ENCODE peak calls at places on chromosomes 13 and 19, in four cellular contexts. M, P, F and K are unnamed samples.
A peak's percentile ranks its signal among the peaks of the same experiment; 100 is the strongest.

GRCh38 chr13:22940736-22941135 is 240.0 kb upstream of the SGCG start:
- DNase-seq in M (no peak), P (no peak), F (no peak), K (no peak)

GRCh38 chr13:35920816-35921215 is 210.4 kb downstream of the DCLK1 start:
- DNase-seq in M (no peak), P (no peak), F (no peak), K (peak; percentile 81)

GRCh38 chr19:52889931-52890330 is 7.5 kb downstream of the ZNF320 start:
- DNase-seq in M (no peak), P (no peak), F (no peak), K (peak; percentile 29)

GRCh38 chr13:95480131-95480545 is 72.4 kb upstream of the CLDN10 start:
- DNase-seq in M (no peak), P (no peak), F (no peak), K (no peak)

GRCh38 chr13:47168086-47168485 is 271.2 kb upstream of the HTR2A start:
- DNase-seq in M (no peak), P (no peak), F (peak; percentile 92), K (no peak)

GRCh38 chr13:53201454-53202225 is 173.0 kb downstream of the OLFM4 start:
- DNase-seq in M (peak; percentile 75), P (peak; percentile 77), F (no peak), K (peak; percentile 87)

GRCh38 chr13:77511552-77511951 is 24.0 kb upstream of the SCEL start:
- DNase-seq in M (no peak), P (no peak), F (no peak), K (no peak)

GRCh38 chr19:14073232-14073924 is 792 bp downstream of the MISP3 start:
- DNase-seq in M (peak; percentile 73), P (peak; percentile 92), F (peak; percentile 82), K (peak; percentile 87)

GRCh38 chr13:64591981-64592380 is 2638.2 kb downstream of the PCDH9 start:
- DNase-seq in M (no peak), P (no peak), F (peak; percentile 61), K (no peak)

GRCh38 chr13:62280590-62280989 is 864.9 kb upstream of the PCDH20 start:
- DNase-seq in M (no peak), P (no peak), F (no peak), K (no peak)

GRCh38 chr19:51531349-51532315 is at the start of gene SIGLEC6:
- DNase-seq in M (no peak), P (no peak), F (no peak), K (peak; percentile 53)

GRCh38 chr13:90197722-90198121 is 1149.8 kb upstream of the MIR17HG start:
- DNase-seq in M (no peak), P (no peak), F (no peak), K (no peak)

GRCh38 chr13:98141091-98141490 is 1.8 kb upstream of the FARP1 start:
- DNase-seq in M (no peak), P (no peak), F (no peak), K (no peak)

GRCh38 chr19:35397064-35397463 is 26.2 kb downstream of the GPR42 start:
- DNase-seq in M (no peak), P (no peak), F (no peak), K (no peak)

GRCh38 chr19:18634612-18635290 is 2.1 kb upstream of the KLHL26 start:
- DNase-seq in M (no peak), P (no peak), F (peak; percentile 37), K (no peak)

GRCh38 chr13:59906413-59907027 is 257.2 kb downstream of the DIAPH3 start:
- DNase-seq in M (no peak), P (peak; percentile 33), F (peak; percentile 58), K (no peak)

GRCh38 chr19:46609511-46610412 is 8.6 kb downstream of the CALM3 start:
- DNase-seq in M (no peak), P (no peak), F (no peak), K (peak; percentile 38)

GRCh38 chr19:39324242-39324842 is 3.7 kb upstream of the LRFN1 start:
- DNase-seq in M (no peak), P (no peak), F (no peak), K (no peak)

GRCh38 chr13:97953376-97953970 is at the start of gene IPO5:
- DNase-seq in M (no peak), P (no peak), F (peak; percentile 73), K (no peak)

GRCh38 chr19:46383171-46383815 is 30.1 kb downstream of the CCDC8 start:
- DNase-seq in M (peak; percentile 20), P (no peak), F (no peak), K (peak; percentile 22)

GRCh38 chr13:80498433-80498832 is 157.5 kb upstream of the SPRY2 start:
- DNase-seq in M (no peak), P (no peak), F (no peak), K (no peak)

GRCh38 chr19:2482354-2483038 is 6.6 kb downstream of the GADD45B start:
- DNase-seq in M (no peak), P (no peak), F (no peak), K (no peak)

GRCh38 chr19:11964858-11965645 is at the start of gene ZNF763:
- DNase-seq in M (peak; percentile 97), P (peak; percentile 98), F (peak; percentile 75), K (peak; percentile 98)

GRCh38 chr19:46608178-46608577 is 7.0 kb downstream of the CALM3 start:
- DNase-seq in M (no peak), P (no peak), F (no peak), K (peak; percentile 18)

GRCh38 chr19:8395621-8396082 is 5.5 kb downstream of the RAB11B start:
- DNase-seq in M (peak; percentile 21), P (no peak), F (no peak), K (no peak)
- H3K4me1 ChIP-seq in M (no peaks in the 10 kb centered on the region), P (no peaks in the 10 kb centered on the region), F (peaks cover 18% of the 10 kb centered on the region), K (peaks cover 11% of the 10 kb centered on the region)

DNA sequence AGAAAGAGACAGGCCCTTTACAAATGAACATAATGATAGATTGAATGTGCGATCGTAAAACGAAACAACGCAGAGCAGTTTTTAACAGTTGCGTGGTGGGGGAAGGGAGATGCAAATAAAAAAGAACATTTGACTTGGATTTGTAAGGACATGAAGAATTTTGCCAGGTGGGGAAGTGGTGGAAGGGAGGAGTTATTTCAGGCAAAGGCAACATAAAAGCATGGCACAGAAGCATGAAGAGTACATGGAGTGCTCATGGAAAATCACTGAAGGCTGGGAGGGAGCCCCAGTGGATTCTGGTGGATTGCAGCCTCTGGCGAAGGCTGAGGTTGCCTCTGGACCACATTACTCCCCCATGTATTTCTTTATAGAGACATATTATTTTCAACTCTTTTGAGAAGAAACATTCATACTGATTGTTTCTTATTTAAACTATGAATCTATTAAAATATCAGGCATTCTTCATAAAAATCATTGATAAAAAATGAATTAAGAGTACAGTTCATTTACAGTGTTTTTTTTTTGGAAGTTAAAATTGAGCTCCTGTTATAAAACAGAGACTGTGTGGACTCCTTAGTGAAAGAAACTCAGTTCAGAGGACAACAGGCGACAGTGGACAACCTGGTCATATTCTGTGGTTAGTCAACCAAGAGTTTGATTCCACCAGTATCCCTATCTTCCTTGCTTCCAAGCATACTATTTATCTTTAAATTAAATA is 57.5 kb downstream of the STARD13 start:
- DNase-seq in M (no peak), P (no peak), F (no peak), K (no peak)
- H3K9ac ChIP-seq in M (no peak overlapping the region), P (no peak overlapping the region), F (peak overlapping the region; percentile 41), K (no peak overlapping the region)

DNA sequence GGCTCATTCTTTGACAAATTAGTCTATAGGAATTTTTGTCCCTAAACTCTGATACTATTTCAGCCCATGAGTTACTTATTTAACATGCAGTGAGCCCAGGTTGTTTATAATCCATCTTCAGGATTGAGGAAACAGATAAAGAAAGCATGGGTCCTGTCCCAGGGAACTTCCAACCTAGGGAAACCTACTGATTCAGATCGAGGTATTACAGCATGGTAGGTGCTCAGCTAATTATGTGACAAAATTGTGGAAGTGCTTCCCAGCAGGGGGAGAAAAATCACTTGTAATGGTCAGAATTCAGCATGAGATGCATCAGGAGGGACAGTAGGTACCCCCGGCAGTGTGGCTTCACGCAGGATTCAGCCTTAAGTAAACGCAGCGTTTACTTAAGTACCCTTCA is 171.3 kb downstream of the NUFIP1 start:
- DNase-seq in M (no peak), P (no peak), F (no peak), K (no peak)
- H3K4me1 ChIP-seq in M (peaks cover 20% of the 10 kb centered on the region), P (peaks cover 4% of the 10 kb centered on the region), F (peaks cover 26% of the 10 kb centered on the region), K (no peaks in the 10 kb centered on the region)

DNA sequence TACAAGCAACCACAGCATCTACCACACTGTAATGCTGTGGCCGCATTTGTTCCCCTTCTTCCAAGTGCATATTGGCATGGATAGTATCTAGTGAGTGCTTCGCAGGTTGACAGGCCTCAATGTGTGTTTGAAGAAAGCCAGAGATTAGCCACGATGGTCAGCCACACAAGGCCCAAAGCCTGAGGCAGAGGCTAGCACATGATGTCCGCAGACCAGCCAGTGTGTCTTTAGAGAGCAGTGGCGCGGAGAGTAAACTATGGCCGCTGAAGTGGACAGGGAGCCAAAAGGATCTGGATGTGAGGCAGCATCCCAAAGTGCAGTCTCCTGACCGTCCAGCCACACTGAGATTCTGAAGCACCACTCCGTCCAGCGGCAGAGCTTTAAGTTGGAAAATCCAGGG is 36.0 kb downstream of the BRD4 start:
- DNase-seq in M (no peak), P (no peak), F (no peak), K (no peak)
- H3K9ac ChIP-seq in M (no peak overlapping the region), P (no peak overlapping the region), F (no peak overlapping the region), K (no peak overlapping the region)

DNA sequence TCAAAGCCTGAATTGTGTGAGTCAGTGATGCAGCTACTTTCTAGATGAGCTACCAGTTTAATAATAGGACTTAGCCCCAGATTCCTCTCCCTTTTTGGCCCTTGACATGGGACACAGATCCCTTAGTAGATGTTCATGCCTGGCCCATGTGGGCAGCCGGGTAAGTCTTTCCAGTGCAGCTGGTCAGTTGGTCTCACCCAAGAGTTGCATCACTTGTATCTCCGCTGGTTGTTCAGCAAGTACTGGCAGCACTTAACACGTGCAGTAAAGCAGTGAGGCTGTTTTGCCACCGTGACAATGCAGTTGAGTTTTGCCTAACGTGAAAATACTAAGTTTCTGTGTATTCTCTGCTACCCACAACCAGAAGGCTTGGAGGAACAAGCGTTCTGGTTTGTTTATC is 50.1 kb downstream of the ARHGEF7 start:
- DNase-seq in M (no peak), P (no peak), F (no peak), K (no peak)
- H3K4me1 ChIP-seq in M (no peaks in the 10 kb centered on the region), P (no peaks in the 10 kb centered on the region), F (peaks cover 5% of the 10 kb centered on the region), K (no peaks in the 10 kb centered on the region)

DNA sequence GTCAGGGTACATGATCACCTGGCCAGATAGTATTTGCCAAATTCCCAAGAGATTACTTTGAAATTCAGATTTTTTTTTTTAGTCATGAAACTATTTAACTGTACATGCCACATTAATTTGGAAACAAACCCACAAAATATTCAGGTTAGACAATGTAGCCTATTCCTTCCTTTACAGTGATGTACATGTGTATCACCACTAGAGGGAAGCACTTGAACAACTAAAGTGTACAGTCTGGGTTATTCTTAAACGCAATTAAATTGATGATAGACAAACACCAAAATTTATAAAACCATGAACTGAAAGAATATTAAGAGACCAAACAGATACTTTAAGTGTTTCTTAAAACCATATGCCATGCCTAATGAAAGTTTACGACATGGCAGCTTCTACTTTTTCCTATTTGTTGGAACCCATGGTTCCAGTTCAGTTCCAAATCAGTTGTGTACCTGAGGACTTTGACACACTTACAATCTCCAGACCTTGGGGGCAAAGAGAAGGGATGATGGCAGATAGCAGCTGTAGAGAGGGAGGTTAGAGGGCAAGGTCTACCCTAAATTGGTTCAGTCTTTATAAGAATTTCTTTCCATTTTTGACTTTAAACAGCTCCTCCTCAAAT is 52.8 kb downstream of the TNFSF13B start:
- DNase-seq in M (no peak), P (peak; percentile 64), F (peak; percentile 52), K (no peak)
- H3K9ac ChIP-seq in M (no peak overlapping the region), P (no peak overlapping the region), F (no peak overlapping the region), K (no peak overlapping the region)

GRCh38 chr19:49468199-49468598 is 5.8 kb upstream of the FLT3LG start:
- DNase-seq in M (peak; percentile 58), P (no peak), F (no peak), K (no peak)
- H3K4me1 ChIP-seq in M (no peaks in the 10 kb centered on the region), P (peaks cover 7% of the 10 kb centered on the region), F (peaks cover 2% of the 10 kb centered on the region), K (no peaks in the 10 kb centered on the region)